ENCODE peak calls at places on chromosome 12, in four cellular contexts. R, F, E and D are unnamed samples.

GRCh38 chr12:104049278-104050257 is at the start of gene GLT8D2:
- DNase-seq in R (no peak), F (peak), E (peak), D (peak)

GRCh38 chr12:47102845-47103666 is 23.3 kb upstream of the AMIGO2 start:
- DNase-seq in R (no peak), F (peak), E (peak), D (no peak)

GRCh38 chr12:111105294-111105693 is 184.9 kb upstream of the MYL2 start:
- DNase-seq in R (no peak), F (no peak), E (no peak), D (no peak)

GRCh38 chr12:108432423-108432822 is 82.7 kb upstream of the FICD start:
- DNase-seq in R (no peak), F (no peak), E (no peak), D (no peak)

GRCh38 chr12:92543872-92544271 is 158.9 kb upstream of the PLEKHG7 start:
- DNase-seq in R (no peak), F (no peak), E (no peak), D (no peak)

GRCh38 chr12:69732088-69732487 is 6.6 kb upstream of the RAB3IP start:
- DNase-seq in R (no peak), F (peak), E (no peak), D (no peak)

GRCh38 chr12:122137681-122138080 is 36.3 kb downstream of the IL31 start:
- DNase-seq in R (no peak), F (no peak), E (no peak), D (no peak)

GRCh38 chr12:112151766-112152541 is 26.6 kb downstream of the TRAFD1 start:
- DNase-seq in R (no peak), F (no peak), E (no peak), D (no peak)

GRCh38 chr12:65634626-65635331 is 189.5 kb upstream of the HMGA2 start:
- DNase-seq in R (no peak), F (peak), E (peak), D (no peak)

GRCh38 chr12:41409628-41410027 is 221.5 kb downstream of the PDZRN4 start:
- DNase-seq in R (no peak), F (no peak), E (no peak), D (no peak)

GRCh38 chr12:462936-463705 is 3.4 kb downstream of the B4GALNT3 start:
- DNase-seq in R (no peak), F (no peak), E (no peak), D (peak)

GRCh38 chr12:24931666-24932405 is 17.1 kb downstream of the BCAT1 start:
- DNase-seq in R (peak), F (no peak), E (no peak), D (no peak)

GRCh38 chr12:121050725-121051124 is 11.7 kb upstream of the OASL start:
- DNase-seq in R (no peak), F (no peak), E (no peak), D (no peak)

GRCh38 chr12:18079541-18080230 is 10.3 kb downstream of the RERGL start:
- DNase-seq in R (no peak), F (no peak), E (no peak), D (no peak)

GRCh38 chr12:9707864-9708808 is 24.8 kb downstream of the CLECL1 start:
- DNase-seq in R (peak), F (peak), E (no peak), D (peak)

GRCh38 chr12:82964446-82964845 is 277.7 kb downstream of the TMTC2 start:
- DNase-seq in R (no peak), F (no peak), E (no peak), D (no peak)

GRCh38 chr12:100564090-100564489 is 9.4 kb upstream of the GAS2L3 start:
- DNase-seq in R (no peak), F (no peak), E (no peak), D (no peak)

GRCh38 chr12:122064034-122064777 is 14.3 kb upstream of the MLXIP start:
- DNase-seq in R (peak), F (peak), E (peak), D (peak)

GRCh38 chr12:58907326-58907855 is 12.9 kb downstream of the LRIG3 start:
- DNase-seq in R (no peak), F (peak), E (no peak), D (no peak)

GRCh38 chr12:112111931-112112330 is 3.3 kb upstream of the NAA25 start:
- DNase-seq in R (no peak), F (no peak), E (no peak), D (no peak)

GRCh38 chr12:3998968-3999792 is 126.0 kb upstream of the PARP11 start:
- DNase-seq in R (no peak), F (no peak), E (no peak), D (no peak)

GRCh38 chr12:31218203-31219025 is 107.5 kb downstream of the SINHCAF start:
- DNase-seq in R (no peak), F (no peak), E (no peak), D (no peak)

GRCh38 chr12:77845831-77846230 is 15.1 kb downstream of the NAV3 start:
- DNase-seq in R (no peak), F (peak), E (no peak), D (no peak)

GRCh38 chr12:122963928-122964240 is 2.4 kb downstream of the ABCB9 start:
- DNase-seq in R (no peak), F (peak), E (no peak), D (no peak)

GRCh38 chr12:19482551-19483109 is 43.3 kb downstream of the AEBP2 start:
- DNase-seq in R (peak), F (no peak), E (no peak), D (peak)

GRCh38 chr12:8078916-8079315 is 3.2 kb upstream of the NECAP1 start:
- DNase-seq in R (no peak), F (no peak), E (no peak), D (no peak)

GRCh38 chr12:8077207-8077606 is 4.9 kb upstream of the NECAP1 start:
- DNase-seq in R (no peak), F (peak), E (no peak), D (no peak)

GRCh38 chr12:8080131-8080530 is 1.9 kb upstream of the NECAP1 start:
- DNase-seq in R (no peak), F (no peak), E (no peak), D (no peak)

GRCh38 chr12:8076357-8076756 is 5.7 kb upstream of the NECAP1 start:
- DNase-seq in R (no peak), F (no peak), E (no peak), D (no peak)

DNA sequence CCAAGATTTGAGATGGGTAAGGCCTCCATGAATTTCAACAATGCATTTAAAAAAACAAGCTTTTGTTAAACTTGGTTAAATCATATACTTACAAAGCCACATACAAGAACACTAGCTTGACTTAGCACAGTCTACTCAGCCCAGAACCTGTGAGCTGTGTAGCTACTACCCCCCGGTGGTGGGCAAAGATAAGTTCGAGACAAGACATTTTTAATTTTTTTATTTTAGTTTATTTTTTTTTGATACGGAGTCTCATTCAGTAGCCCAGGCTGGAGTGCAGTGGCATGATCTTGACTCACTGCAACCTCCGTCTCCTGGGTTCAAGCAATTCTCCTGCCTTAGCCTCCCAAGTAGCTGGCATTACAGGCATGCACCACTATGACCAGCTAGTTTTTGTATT is 3.7 kb upstream of the NECAP1 start:
- DNase-seq in R (peak), F (peak), E (no peak), D (peak)
- TF ChIP-seq CTCF in R (peak), F (peak), E (peak), D (peak)

GRCh38 chr12:25959069-25959961 is 833 bp downstream of the RASSF8 start:
- DNase-seq in R (peak), F (peak), E (peak), D (peak)

GRCh38 chr12:25960926-25961325 is 2.4 kb downstream of the RASSF8 start:
- DNase-seq in R (no peak), F (peak), E (no peak), D (no peak)

GRCh38 chr12:25957898-25958253 is 606 bp upstream of the RASSF8 start:
- DNase-seq in R (no peak), F (peak), E (peak), D (peak)

GRCh38 chr12:25960176-25960575 is 1.7 kb downstream of the RASSF8 start:
- DNase-seq in R (no peak), F (peak), E (no peak), D (no peak)

GRCh38 chr12:25958254-25959068 is at the start of gene RASSF8:
- DNase-seq in R (peak), F (peak), E (no peak), D (peak)
- TF ChIP-seq CTCF in R (peak), F (no peak), E (no peak), D (no peak)

DNA sequence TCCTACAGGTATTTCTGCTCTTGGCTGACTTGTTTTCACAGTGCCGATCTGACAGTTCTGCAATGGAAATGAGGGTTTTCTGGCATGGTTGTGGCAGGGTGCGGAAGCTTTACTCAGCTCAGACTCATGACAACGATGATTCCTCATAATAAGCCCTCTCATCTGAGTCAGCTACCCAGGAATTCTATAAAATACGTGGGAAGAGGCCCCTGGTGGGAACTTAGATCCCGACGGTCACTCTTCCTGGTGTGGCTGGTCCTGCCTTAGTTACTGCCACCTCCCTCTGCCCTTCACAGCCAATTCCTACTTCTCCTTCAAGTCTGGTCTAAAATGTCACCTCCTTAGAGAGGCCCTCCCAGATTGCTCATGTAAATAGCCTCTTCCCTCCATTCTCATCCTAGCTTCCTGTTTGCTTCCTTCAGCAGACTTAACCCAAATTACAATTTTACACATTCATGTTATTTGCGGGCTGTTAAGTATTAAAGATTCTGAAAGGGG is 104.2 kb upstream of the MAP1LC3B2 start:
- DNase-seq in R (no peak), F (peak), E (peak), D (no peak)
- TF ChIP-seq CTCF in R (no peak), F (no peak), E (no peak), D (no peak)

GRCh38 chr12:68067762-68068376 is 78.6 kb downstream of the IFNG-AS1 start:
- DNase-seq in R (no peak), F (no peak), E (no peak), D (peak)
- TF ChIP-seq CTCF in R (peak), F (peak), E (peak), D (peak)

GRCh38 chr12:49932746-49933145 is 17.8 kb upstream of the AQP2 start:
- DNase-seq in R (no peak), F (no peak), E (no peak), D (no peak)

GRCh38 chr12:49928476-49928875 is 22.1 kb upstream of the AQP2 start:
- DNase-seq in R (no peak), F (no peak), E (no peak), D (no peak)

GRCh38 chr12:49932023-49932422 is 18.5 kb upstream of the AQP2 start:
- DNase-seq in R (no peak), F (no peak), E (no peak), D (no peak)

GRCh38 chr12:49929581-49929980 is 21.0 kb upstream of the AQP2 start:
- DNase-seq in R (no peak), F (no peak), E (no peak), D (no peak)

GRCh38 chr12:49930515-49931288 is 19.8 kb upstream of the AQP2 start:
- DNase-seq in R (no peak), F (peak), E (peak), D (no peak)
- TF ChIP-seq CTCF in R (no peak), F (no peak), E (no peak), D (no peak)

DNA sequence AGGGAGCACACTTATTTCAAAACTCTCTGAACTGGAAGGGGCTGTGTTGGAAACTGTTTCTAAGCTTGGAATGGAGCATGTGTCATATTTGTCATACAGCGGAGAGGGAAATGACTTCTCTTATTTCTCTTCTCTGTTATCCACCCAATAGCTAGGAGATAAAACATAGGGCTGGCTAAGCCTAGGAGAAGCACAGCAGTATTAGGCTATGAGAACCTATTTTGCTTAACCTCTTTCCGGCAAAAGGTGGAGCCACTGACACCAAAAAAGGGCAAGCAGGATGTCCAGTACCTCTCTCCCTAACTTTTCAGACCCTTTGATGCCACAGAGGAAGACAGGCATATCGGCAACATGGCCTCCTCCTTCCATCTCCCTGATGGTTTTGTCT is 148.3 kb downstream of the CRADD start:
- DNase-seq in R (no peak), F (no peak), E (no peak), D (no peak)
- TF ChIP-seq CTCF in R (no peak), F (no peak), E (no peak), D (no peak)

GRCh38 chr12:13440844-13441243 is 244.3 kb downstream of the EMP1 start:
- DNase-seq in R (no peak), F (no peak), E (no peak), D (no peak)
- TF ChIP-seq CTCF in R (no peak), F (no peak), E (no peak), D (no peak)

GRCh38 chr12:52258335-52258901 is 16.0 kb upstream of the KRT86 start:
- DNase-seq in R (no peak), F (peak), E (no peak), D (no peak)
- TF ChIP-seq CTCF in R (no peak), F (no peak), E (peak), D (no peak)